ENCODE peak calls at places on chromosomes 3 and 15, in four cellular contexts. One of them, this sample, is unnamed.

GRCh38 chr3:71156062-71156665 is 427.4 kb downstream of the FOXP1 start:
- DNase-seq in iris pigment epithelial cell: no peak
- DNase-seq in astrocyte of the spinal cord: no peak
- DNase-seq in HCEC 1CT: no peak
- DNase-seq in this sample: no peak

GRCh38 chr3:186277268-186277909 is 84.6 kb downstream of the DGKG start:
- DNase-seq in iris pigment epithelial cell: peak; percentile 79
- DNase-seq in HCEC 1CT: peak; percentile 31
- DNase-seq in astrocyte of the spinal cord: peak; percentile 67
- DNase-seq in this sample: no peak

GRCh38 chr3:71542548-71543370 is 40.8 kb downstream of the FOXP1 start:
- DNase-seq in HCEC 1CT: peak; percentile 87
- DNase-seq in astrocyte of the spinal cord: peak; percentile 91
- DNase-seq in iris pigment epithelial cell: peak; percentile 91
- DNase-seq in this sample: peak; percentile 91

GRCh38 chr3:24508423-24508839 is 13.8 kb upstream of the THRB start:
- DNase-seq in iris pigment epithelial cell: peak; percentile 91
- DNase-seq in astrocyte of the spinal cord: peak; percentile 41
- DNase-seq in HCEC 1CT: peak; percentile 99
- DNase-seq in this sample: no peak

GRCh38 chr3:166478356-166478755 is 641.1 kb upstream of the BCHE start:
- DNase-seq in iris pigment epithelial cell: no peak
- DNase-seq in HCEC 1CT: no peak
- DNase-seq in astrocyte of the spinal cord: no peak
- DNase-seq in this sample: no peak

GRCh38 chr3:29601861-29602585 is 321.2 kb downstream of the RBMS3 start:
- DNase-seq in HCEC 1CT: no peak
- DNase-seq in astrocyte of the spinal cord: no peak
- DNase-seq in iris pigment epithelial cell: no peak
- DNase-seq in this sample: no peak

GRCh38 chr3:111735271-111735758 is 123.8 kb upstream of the PHLDB2 start:
- DNase-seq in HCEC 1CT: peak; percentile 86
- DNase-seq in iris pigment epithelial cell: peak; percentile 99
- DNase-seq in astrocyte of the spinal cord: peak; percentile 92
- DNase-seq in this sample: no peak

GRCh38 chr15:72890043-72890442 is 106.5 kb upstream of the ADPGK start:
- DNase-seq in iris pigment epithelial cell: no peak
- DNase-seq in astrocyte of the spinal cord: no peak
- DNase-seq in HCEC 1CT: no peak
- DNase-seq in this sample: no peak

GRCh38 chr15:36403351-36403750 is 176.1 kb upstream of the CDIN1 start:
- DNase-seq in iris pigment epithelial cell: no peak
- DNase-seq in HCEC 1CT: no peak
- DNase-seq in astrocyte of the spinal cord: no peak
- DNase-seq in this sample: no peak

GRCh38 chr3:121894191-121894990 is at the start of gene SLC15A2:
- DNase-seq in astrocyte of the spinal cord: peak; percentile 40
- DNase-seq in HCEC 1CT: no peak
- DNase-seq in iris pigment epithelial cell: no peak
- DNase-seq in this sample: peak; percentile 25

GRCh38 chr3:106337116-106337515 is 468.3 kb upstream of the CBLB start:
- DNase-seq in iris pigment epithelial cell: no peak
- DNase-seq in HCEC 1CT: peak; percentile 39
- DNase-seq in astrocyte of the spinal cord: no peak
- DNase-seq in this sample: no peak

GRCh38 chr15:48384616-48385015 is 53.4 kb downstream of the DUT start:
- DNase-seq in HCEC 1CT: no peak
- DNase-seq in iris pigment epithelial cell: no peak
- DNase-seq in astrocyte of the spinal cord: no peak
- DNase-seq in this sample: no peak

GRCh38 chr3:42159706-42160472 is 68.7 kb downstream of the TRAK1 start:
- DNase-seq in HCEC 1CT: no peak
- DNase-seq in astrocyte of the spinal cord: no peak
- DNase-seq in iris pigment epithelial cell: peak; percentile 10
- DNase-seq in this sample: peak; percentile 49

GRCh38 chr3:153259956-153260355 is 97.9 kb downstream of the RAP2B start:
- DNase-seq in iris pigment epithelial cell: no peak
- DNase-seq in HCEC 1CT: no peak
- DNase-seq in astrocyte of the spinal cord: peak; percentile 27
- DNase-seq in this sample: no peak

GRCh38 chr3:171404376-171404982 is 55.7 kb downstream of the TNIK start:
- DNase-seq in HCEC 1CT: no peak
- DNase-seq in astrocyte of the spinal cord: no peak
- DNase-seq in iris pigment epithelial cell: peak; percentile 44
- DNase-seq in this sample: no peak

GRCh38 chr15:45644437-45644836 is 9.6 kb downstream of the SQOR start:
- DNase-seq in iris pigment epithelial cell: no peak
- DNase-seq in astrocyte of the spinal cord: no peak
- DNase-seq in HCEC 1CT: no peak
- DNase-seq in this sample: no peak

GRCh38 chr15:87971076-87971475 is 285.5 kb downstream of the NTRK3 start:
- DNase-seq in iris pigment epithelial cell: no peak
- DNase-seq in HCEC 1CT: no peak
- DNase-seq in astrocyte of the spinal cord: no peak
- DNase-seq in this sample: no peak

GRCh38 chr3:170741756-170742530 is 128.1 kb downstream of the RPL22L1 start:
- DNase-seq in astrocyte of the spinal cord: peak; percentile 52
- DNase-seq in HCEC 1CT: peak; percentile 37
- DNase-seq in iris pigment epithelial cell: no peak
- DNase-seq in this sample: no peak

GRCh38 chr3:127209155-127209839 is 16.4 kb downstream of the PRR23E start:
- DNase-seq in HCEC 1CT: no peak
- DNase-seq in iris pigment epithelial cell: no peak
- DNase-seq in astrocyte of the spinal cord: no peak
- DNase-seq in this sample: no peak

GRCh38 chr15:69222002-69222474 is 61.6 kb downstream of the GLCE start:
- DNase-seq in HCEC 1CT: no peak
- DNase-seq in iris pigment epithelial cell: no peak
- DNase-seq in astrocyte of the spinal cord: no peak
- DNase-seq in this sample: no peak

GRCh38 chr3:153210116-153210515 is 48.1 kb downstream of the RAP2B start:
- DNase-seq in iris pigment epithelial cell: peak; percentile 18
- DNase-seq in HCEC 1CT: no peak
- DNase-seq in astrocyte of the spinal cord: peak; percentile 48
- DNase-seq in this sample: no peak

GRCh38 chr15:99925661-99926461 is 192.6 kb upstream of the LYSMD4 start:
- DNase-seq in iris pigment epithelial cell: no peak
- DNase-seq in HCEC 1CT: no peak
- DNase-seq in astrocyte of the spinal cord: no peak
- DNase-seq in this sample: peak; percentile 73

GRCh38 chr3:77370413-77370812 is 330.5 kb downstream of the ROBO2 start:
- DNase-seq in iris pigment epithelial cell: peak; percentile 79
- DNase-seq in astrocyte of the spinal cord: peak; percentile 86
- DNase-seq in HCEC 1CT: peak; percentile 51
- DNase-seq in this sample: no peak

GRCh38 chr15:90035835-90036220 is 34.7 kb downstream of the ZNF710 start:
- DNase-seq in iris pigment epithelial cell: no peak
- DNase-seq in astrocyte of the spinal cord: no peak
- DNase-seq in HCEC 1CT: no peak
- DNase-seq in this sample: peak; percentile 54

GRCh38 chr15:91022075-91022831 is at the start of gene VPS33B:
- DNase-seq in HCEC 1CT: peak; percentile 78
- DNase-seq in astrocyte of the spinal cord: peak; percentile 84
- DNase-seq in iris pigment epithelial cell: peak; percentile 75
- DNase-seq in this sample: peak; percentile 87

GRCh38 chr15:32952901-32953889 is 235.4 kb downstream of the GREM1 start:
- DNase-seq in iris pigment epithelial cell: peak; percentile 26
- DNase-seq in astrocyte of the spinal cord: peak; percentile 43
- DNase-seq in HCEC 1CT: no peak
- DNase-seq in this sample: peak; percentile 31

GRCh38 chr15:73127302-73127936 is 75.2 kb downstream of the NEO1 start:
- DNase-seq in astrocyte of the spinal cord: peak; percentile 22
- DNase-seq in iris pigment epithelial cell: peak; percentile 38
- DNase-seq in HCEC 1CT: peak; percentile 23
- DNase-seq in this sample: no peak

GRCh38 chr15:61660579-61660978 is 399.7 kb downstream of the VPS13C start:
- DNase-seq in iris pigment epithelial cell: peak; percentile 61
- DNase-seq in HCEC 1CT: peak; percentile 80
- DNase-seq in astrocyte of the spinal cord: peak; percentile 54
- DNase-seq in this sample: no peak

GRCh38 chr3:107957506-107957905 is 133.3 kb downstream of the CD47 start:
- DNase-seq in iris pigment epithelial cell: no peak
- DNase-seq in HCEC 1CT: no peak
- DNase-seq in astrocyte of the spinal cord: no peak
- DNase-seq in this sample: no peak

GRCh38 chr15:45143056-45143455 is 13.3 kb downstream of the DUOX1 start:
- DNase-seq in astrocyte of the spinal cord: no peak
- DNase-seq in HCEC 1CT: no peak
- DNase-seq in iris pigment epithelial cell: no peak
- DNase-seq in this sample: no peak

GRCh38 chr3:69941037-69941436 is 58.5 kb upstream of the SAMMSON start:
- DNase-seq in iris pigment epithelial cell: peak; percentile 23
- DNase-seq in HCEC 1CT: no peak
- DNase-seq in astrocyte of the spinal cord: no peak
- DNase-seq in this sample: no peak

GRCh38 chr3:101513419-101513986 is 491 bp upstream of the SENP7 start:
- DNase-seq in iris pigment epithelial cell: peak; percentile 65
- DNase-seq in astrocyte of the spinal cord: no peak
- DNase-seq in HCEC 1CT: peak; percentile 64
- DNase-seq in this sample: no peak

GRCh38 chr15:73240864-73241499 is 127.8 kb downstream of the HCN4 start:
- DNase-seq in astrocyte of the spinal cord: peak; percentile 66
- DNase-seq in HCEC 1CT: peak; percentile 29
- DNase-seq in iris pigment epithelial cell: peak; percentile 57
- DNase-seq in this sample: peak; percentile 41

This sample was measured in heart left ventricle.